ENCODE peak calls at places on chromosome 19, in five cellular contexts. A is amniotic stem cell; K is LoVo; I is CD8-positive, alpha-beta T cell; Y is dorsolateral prefrontal cortex. C is an unnamed sample.

GRCh38 chr19:34308381-34309367 is 54.3 kb downstream of the GARRE1 start:
- DNase-seq in A (no peak), K (no peak), I (peak), Y (no peak), C (no peak)

GRCh38 chr19:40366697-40367561 is 18.4 kb downstream of the PLD3 start:
- DNase-seq in A (no peak), K (no peak), I (no peak), Y (peak), C (no peak)

GRCh38 chr19:35318679-35319448 is 10.1 kb upstream of the CD22 start:
- DNase-seq in A (no peak), K (peak), I (no peak), Y (peak), C (no peak)

GRCh38 chr19:56681702-56682101 is 10.1 kb upstream of the ZNF835 start:
- DNase-seq in A (no peak), K (no peak), I (no peak), Y (no peak), C (no peak)

GRCh38 chr19:48446579-48446978 is 796 bp downstream of the GRWD1 start:
- DNase-seq in A (no peak), K (no peak), I (no peak), Y (no peak), C (no peak)

GRCh38 chr19:18650468-18651001 is 13.7 kb downstream of the KLHL26 start:
- DNase-seq in A (no peak), K (no peak), I (no peak), Y (no peak), C (no peak)

GRCh38 chr19:47107201-47107952 is 6.2 kb downstream of the ZC3H4 start:
- DNase-seq in A (no peak), K (peak), I (peak), Y (no peak), C (no peak)

GRCh38 chr19:307793-308420 is 16.7 kb upstream of the PLPP2 start:
- DNase-seq in A (no peak), K (no peak), I (no peak), Y (no peak), C (no peak)

GRCh38 chr19:16628984-16629691 is 1.1 kb upstream of the MED26 start:
- DNase-seq in A (no peak), K (peak), I (no peak), Y (peak), C (no peak)

GRCh38 chr19:39415111-39416046 is 2.9 kb downstream of the PLEKHG2 start:
- DNase-seq in A (no peak), K (no peak), I (no peak), Y (no peak), C (no peak)